ENCODE peak calls at places on chromosomes 1 and 21, in eight cellular contexts. E, C, X, F, A, I, M and N are unnamed samples.

GRCh38 chr1:105138445-105138821 is 1388.7 kb downstream of the AMY1C start:
- DNase-seq in E (no peak), C (no peak), X (no peak), F (no peak), A (peak; percentile 20), I (no peak), M (no peak), N (no peak)

GRCh38 chr1:151457911-151458882 is 1.1 kb downstream of the POGZ start:
- DNase-seq in E (peak; percentile 62), C (peak; percentile 87), X (peak; percentile 72), F (peak; percentile 75), A (peak; percentile 64), I (peak; percentile 78), M (peak; percentile 79), N (peak; percentile 47)

GRCh38 chr1:155463865-155464264 is 98.7 kb downstream of the ASH1L start:
- DNase-seq in E (no peak), C (no peak), X (no peak), F (no peak), A (no peak), I (no peak), M (no peak), N (no peak)

GRCh38 chr1:42529724-42530161 is 66.7 kb downstream of the CCDC30 start:
- DNase-seq in E (no peak), C (no peak), X (no peak), F (no peak), A (no peak), I (no peak), M (no peak), N (no peak)

GRCh38 chr1:10210841-10211804 is 753 bp downstream of the KIF1B start:
- DNase-seq in E (no peak), C (peak; percentile 77), X (peak; percentile 92), F (peak; percentile 96), A (peak; percentile 98), I (peak; percentile 85), M (peak; percentile 93), N (peak; percentile 94)

GRCh38 chr1:201309420-201309819 is 26.1 kb downstream of the PKP1 start:
- DNase-seq in E (no peak), C (peak; percentile 82), X (peak; percentile 20), F (peak; percentile 31), A (peak; percentile 74), I (peak; percentile 92), M (peak; percentile 77), N (peak; percentile 98)

GRCh38 chr1:161351482-161351881 is 16.2 kb downstream of the CFAP126 start:
- DNase-seq in E (no peak), C (no peak), X (no peak), F (no peak), A (no peak), I (no peak), M (no peak), N (no peak)

GRCh38 chr21:31509108-31510017 is 150.1 kb upstream of the SOD1 start:
- DNase-seq in E (peak; percentile 24), C (peak; percentile 84), X (no peak), F (no peak), A (no peak), I (peak; percentile 93), M (no peak), N (no peak)

GRCh38 chr1:44616284-44616990 is 57.8 kb downstream of the TMEM53 start:
- DNase-seq in E (no peak), C (no peak), X (no peak), F (no peak), A (no peak), I (no peak), M (no peak), N (no peak)

GRCh38 chr21:37532868-37533780 is 166.6 kb downstream of the DYRK1A start:
- DNase-seq in E (no peak), C (no peak), X (no peak), F (no peak), A (peak; percentile 31), I (peak; percentile 78), M (no peak), N (no peak)

GRCh38 chr1:169044296-169044695 is 62.2 kb upstream of the ATP1B1 start:
- DNase-seq in E (peak; percentile 14), C (no peak), X (no peak), F (no peak), A (peak; percentile 30), I (no peak), M (no peak), N (no peak)

GRCh38 chr1:223700942-223701637 is 11.2 kb upstream of the CAPN2 start:
- DNase-seq in E (no peak), C (no peak), X (peak; percentile 63), F (peak; percentile 67), A (peak; percentile 20), I (peak; percentile 73), M (no peak), N (no peak)

GRCh38 chr1:218463194-218464156 is 118.3 kb downstream of the TGFB2 start:
- DNase-seq in E (no peak), C (no peak), X (peak; percentile 50), F (peak; percentile 74), A (peak; percentile 68), I (no peak), M (peak; percentile 54), N (no peak)

GRCh38 chr21:44085491-44086321 is 21.5 kb upstream of the PWP2 start:
- DNase-seq in E (no peak), C (no peak), X (no peak), F (no peak), A (no peak), I (no peak), M (peak; percentile 18), N (no peak)

GRCh38 chr1:27481994-27482620 is 7.9 kb downstream of the WASF2 start:
- DNase-seq in E (no peak), C (no peak), X (no peak), F (no peak), A (no peak), I (no peak), M (no peak), N (no peak)

GRCh38 chr21:46171585-46171984 is 12.7 kb downstream of the SPATC1L start:
- DNase-seq in E (no peak), C (no peak), X (no peak), F (no peak), A (no peak), I (no peak), M (no peak), N (no peak)

GRCh38 chr21:29382029-29382654 is 83.4 kb downstream of the BACH1 start:
- DNase-seq in E (no peak), C (no peak), X (no peak), F (no peak), A (no peak), I (no peak), M (no peak), N (no peak)

GRCh38 chr1:99674115-99674514 is 28.2 kb downstream of the PALMD start:
- DNase-seq in E (no peak), C (no peak), X (no peak), F (no peak), A (no peak), I (no peak), M (no peak), N (no peak)

GRCh38 chr1:1779691-1780597 is 1.7 kb upstream of the NADK start:
- DNase-seq in E (peak; percentile 26), C (peak; percentile 86), X (no peak), F (peak; percentile 65), A (peak; percentile 81), I (peak; percentile 73), M (peak; percentile 61), N (no peak)

GRCh38 chr1:206502403-206502802 is 4.9 kb upstream of the RASSF5 start:
- DNase-seq in E (no peak), C (no peak), X (no peak), F (no peak), A (no peak), I (no peak), M (no peak), N (no peak)
- H3K4me1 ChIP-seq in E (peaks cover 23% of the 10 kb centered on the region), C (peaks cover 9% of the 10 kb centered on the region), X (no peaks in the 10 kb centered on the region), F (peaks cover 3% of the 10 kb centered on the region), A (peaks cover 47% of the 10 kb centered on the region), I (no peaks in the 10 kb centered on the region), M (peaks cover 28% of the 10 kb centered on the region), N (no peaks in the 10 kb centered on the region)

DNA sequence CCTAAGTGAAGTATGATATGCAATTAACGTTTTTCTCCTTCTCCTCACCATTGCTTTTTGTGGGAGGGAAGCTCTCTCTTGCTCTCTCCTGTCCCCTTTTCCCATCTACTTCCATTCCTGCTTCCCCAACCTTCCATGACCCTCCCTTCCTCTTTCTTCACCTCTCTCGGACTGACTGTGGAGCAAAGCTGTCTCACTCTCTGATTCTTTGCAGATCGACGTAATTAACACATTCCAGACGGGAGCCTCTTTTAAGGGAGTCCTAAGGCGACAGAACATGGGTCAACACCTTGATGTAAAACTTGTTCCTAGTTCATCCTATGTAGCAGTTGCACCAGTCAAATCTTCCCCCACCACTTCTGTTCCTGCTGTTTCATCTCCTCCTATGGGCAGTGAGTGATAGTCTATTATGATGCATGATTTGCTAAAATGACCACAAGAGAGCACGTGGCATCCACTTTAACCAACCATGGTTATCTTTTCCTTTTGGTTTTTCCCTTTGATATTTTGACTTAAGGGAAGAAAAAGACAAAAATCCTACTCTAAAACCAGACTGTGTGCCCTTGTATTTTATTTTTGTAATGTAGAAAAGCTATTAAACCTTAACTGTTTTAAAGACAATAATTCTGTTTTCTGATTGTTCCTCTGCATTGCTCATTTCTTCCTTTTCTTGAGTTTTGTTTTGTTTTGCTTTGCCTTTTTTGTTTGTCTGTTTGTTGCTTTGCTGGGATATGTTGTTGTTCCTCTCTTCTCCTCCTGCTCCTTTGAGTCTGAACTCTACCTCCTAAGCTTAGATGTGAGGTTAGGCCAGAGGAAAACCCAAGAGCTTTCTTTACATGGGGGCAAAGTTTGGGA is 31.7 kb upstream of the LAX1 start:
- DNase-seq in E (no peak), C (peak; percentile 42), X (no peak), F (no peak), A (no peak), I (no peak), M (no peak), N (no peak)
- H3K27ac ChIP-seq in E (no peak overlapping the region), C (no peak overlapping the region), X (no peak overlapping the region), F (no peak overlapping the region), A (no peak overlapping the region), I (no peak overlapping the region), M (no peak overlapping the region), N (no peak overlapping the region)

DNA sequence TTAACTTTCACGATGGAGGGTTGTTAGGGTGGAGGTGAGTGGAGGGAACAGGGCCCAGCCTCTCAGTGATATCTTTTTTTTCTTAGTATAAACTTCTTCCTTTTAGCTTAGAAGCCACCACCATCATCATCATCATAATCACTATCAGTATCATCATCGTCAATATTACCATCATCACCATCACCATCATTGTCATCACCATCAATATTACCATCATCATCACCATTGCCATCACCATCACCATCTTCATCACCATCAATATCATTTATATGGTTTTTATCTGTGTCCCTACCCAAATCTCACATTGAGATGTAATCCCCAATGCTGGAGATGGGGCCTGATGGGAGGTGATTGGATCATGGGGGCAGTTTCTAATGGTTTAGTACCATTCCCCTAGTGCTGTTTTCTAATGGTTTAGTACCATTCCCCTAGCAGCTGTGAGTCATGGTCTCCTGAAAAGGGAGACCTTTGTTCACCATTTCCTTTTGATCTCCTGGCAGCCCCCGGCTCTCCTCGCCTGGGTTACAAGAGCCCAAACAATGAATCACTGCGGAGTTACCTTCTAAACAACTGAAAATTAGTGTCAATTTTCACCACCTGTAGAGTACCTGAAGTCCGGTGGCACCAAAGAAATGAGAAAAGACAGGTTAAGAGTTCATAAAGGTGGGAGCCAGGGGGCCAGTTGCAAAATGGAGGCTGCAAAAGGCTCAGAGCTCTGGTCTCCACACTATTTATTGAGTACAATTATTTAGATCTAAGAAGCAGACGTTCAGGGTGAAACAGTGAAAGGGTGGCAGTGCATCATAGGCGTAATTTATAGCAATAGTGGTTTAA is 3.1 kb upstream of the PLA2G2E start:
- DNase-seq in E (no peak), C (no peak), X (no peak), F (no peak), A (no peak), I (no peak), M (no peak), N (no peak)
- H3K4me1 ChIP-seq in E (no peaks in the 10 kb centered on the region), C (no peaks in the 10 kb centered on the region), X (no peaks in the 10 kb centered on the region), F (peaks cover 2% of the 10 kb centered on the region), A (no peaks in the 10 kb centered on the region), I (no peaks in the 10 kb centered on the region), M (no peaks in the 10 kb centered on the region), N (no peaks in the 10 kb centered on the region)

GRCh38 chr1:15958788-15959187 is 17.1 kb downstream of the ZBTB17 start:
- DNase-seq in E (no peak), C (peak; percentile 18), X (no peak), F (peak; percentile 29), A (no peak), I (no peak), M (no peak), N (no peak)
- H3K27ac ChIP-seq in E (no peak overlapping the region), C (no peak overlapping the region), X (no peak overlapping the region), F (no peak overlapping the region), A (no peak overlapping the region), I (no peak overlapping the region), M (peak overlapping the region; percentile 30), N (no peak overlapping the region)